ENCODE peak calls at places on chromosome 15, in six cellular contexts. R is Panc1, H is choroid plexus epithelial cell, I is nephron progenitor cell, V is osteoblast, D is PC-9. C is an unnamed sample.

GRCh38 chr15:94576889-94577533 is 345.6 kb downstream of the MCTP2 start:
- DNase-seq in D (peak; percentile 8), H (peak; percentile 11), I (no peak), V (peak; percentile 36), R (peak; percentile 33), C (peak; percentile 64)

GRCh38 chr15:57427367-57427821 is 51.1 kb downstream of the CGNL1 start:
- DNase-seq in H (peak; percentile 16), R (no peak), V (peak; percentile 55), D (no peak), I (no peak), C (no peak)

GRCh38 chr15:60704129-60704528 is 225.2 kb upstream of the ICE2 start:
- DNase-seq in D (no peak), R (no peak), V (no peak), H (no peak), I (no peak), C (no peak)

GRCh38 chr15:30991301-30992072 is at the start of gene MTMR10:
- DNase-seq in R (no peak), D (peak; percentile 78), H (peak; percentile 79), I (peak; percentile 75), V (peak; percentile 97), C (peak; percentile 85)

GRCh38 chr15:68819451-68820204 is 1.1 kb downstream of the ANP32A start:
- DNase-seq in I (peak; percentile 43), D (peak; percentile 36), V (peak; percentile 95), H (peak; percentile 67), R (no peak), C (peak; percentile 58)

GRCh38 chr15:99435761-99436346 is 129.9 kb upstream of the MEF2A start:
- DNase-seq in V (no peak), I (no peak), R (no peak), H (no peak), D (no peak), C (no peak)

GRCh38 chr15:27855137-27855536 is 244.0 kb downstream of the OCA2 start:
- DNase-seq in V (no peak), I (no peak), D (no peak), H (no peak), R (no peak), C (no peak)

GRCh38 chr15:89767411-89767915 is 8.7 kb upstream of the MESP2 start:
- DNase-seq in R (no peak), I (no peak), H (no peak), V (peak; percentile 65), D (peak; percentile 91), C (no peak)

GRCh38 chr15:43518073-43518761 is 809 bp downstream of the MAP1A start:
- DNase-seq in R (no peak), I (peak; percentile 40), H (peak; percentile 43), V (peak; percentile 91), D (no peak), C (peak; percentile 74)

GRCh38 chr15:92801412-92801773 is 98.7 kb upstream of the CHD2 start:
- DNase-seq in D (peak; percentile 67), V (peak; percentile 85), R (no peak), H (peak; percentile 77), I (no peak), C (no peak)

GRCh38 chr15:73022156-73022555 is 30.1 kb upstream of the NEO1 start:
- DNase-seq in H (peak; percentile 56), D (no peak), R (no peak), V (no peak), I (no peak), C (no peak)

GRCh38 chr15:43255376-43255775 is 11.4 kb downstream of the TGM5 start:
- DNase-seq in I (no peak), D (no peak), V (no peak), H (no peak), R (no peak), C (no peak)

GRCh38 chr15:77020348-77021087 is 25.6 kb downstream of the PSTPIP1 start:
- DNase-seq in H (no peak), D (no peak), R (no peak), I (no peak), V (peak; percentile 82), C (no peak)

GRCh38 chr15:92780816-92781215 is 119.3 kb upstream of the CHD2 start:
- DNase-seq in D (no peak), H (no peak), I (no peak), V (no peak), R (no peak), C (no peak)

GRCh38 chr15:76904461-76905012 is 603 bp downstream of the SCAPER start:
- DNase-seq in H (peak; percentile 23), V (no peak), I (no peak), D (peak; percentile 22), R (no peak), C (peak; percentile 60)

GRCh38 chr15:95875141-95875643 is 455.3 kb upstream of the NR2F2 start:
- DNase-seq in I (no peak), D (peak; percentile 63), V (no peak), H (peak; percentile 85), R (no peak), C (no peak)

GRCh38 chr15:40806672-40807027 is 239 bp upstream of the ZFYVE19 start:
- DNase-seq in V (no peak), R (no peak), D (no peak), I (no peak), H (no peak), C (no peak)

GRCh38 chr15:40807888-40808194 is 568 bp upstream of the DNAJC17 start:
- DNase-seq in I (no peak), D (no peak), R (no peak), V (no peak), H (no peak), C (no peak)

GRCh38 chr15:40803076-40803475 is 3.8 kb upstream of the ZFYVE19 start:
- DNase-seq in V (no peak), H (no peak), R (no peak), I (no peak), D (no peak), C (no peak)

GRCh38 chr15:40807028-40807887 is at the start of the genes DNAJC17 and ZFYVE19:
- DNase-seq in R (peak; percentile 90), H (peak; percentile 99), D (peak; percentile 93), I (peak; percentile 95), V (peak; percentile 99), C (peak; percentile 99)

GRCh38 chr15:40803688-40804087 is 3.2 kb upstream of the ZFYVE19 start:
- DNase-seq in R (no peak), H (no peak), V (no peak), I (no peak), D (no peak), C (no peak)
- TF ChIP-seq CTCF in R (no peak), H (no peak), V (no peak), I (no peak), D (no peak), C (peak; percentile 55)

GRCh38 chr15:78565951-78566774 is 843 bp downstream of the CHRNA5 start:
- DNase-seq in I (peak; percentile 26), R (peak; percentile 33), H (peak; percentile 20), V (peak; percentile 74), D (peak; percentile 35), C (no peak)
- TF ChIP-seq CTCF in I (no peak), R (no peak), H (peak; percentile 26), V (peak; percentile 33), D (peak; percentile 33), C (peak; percentile 8)

DNA sequence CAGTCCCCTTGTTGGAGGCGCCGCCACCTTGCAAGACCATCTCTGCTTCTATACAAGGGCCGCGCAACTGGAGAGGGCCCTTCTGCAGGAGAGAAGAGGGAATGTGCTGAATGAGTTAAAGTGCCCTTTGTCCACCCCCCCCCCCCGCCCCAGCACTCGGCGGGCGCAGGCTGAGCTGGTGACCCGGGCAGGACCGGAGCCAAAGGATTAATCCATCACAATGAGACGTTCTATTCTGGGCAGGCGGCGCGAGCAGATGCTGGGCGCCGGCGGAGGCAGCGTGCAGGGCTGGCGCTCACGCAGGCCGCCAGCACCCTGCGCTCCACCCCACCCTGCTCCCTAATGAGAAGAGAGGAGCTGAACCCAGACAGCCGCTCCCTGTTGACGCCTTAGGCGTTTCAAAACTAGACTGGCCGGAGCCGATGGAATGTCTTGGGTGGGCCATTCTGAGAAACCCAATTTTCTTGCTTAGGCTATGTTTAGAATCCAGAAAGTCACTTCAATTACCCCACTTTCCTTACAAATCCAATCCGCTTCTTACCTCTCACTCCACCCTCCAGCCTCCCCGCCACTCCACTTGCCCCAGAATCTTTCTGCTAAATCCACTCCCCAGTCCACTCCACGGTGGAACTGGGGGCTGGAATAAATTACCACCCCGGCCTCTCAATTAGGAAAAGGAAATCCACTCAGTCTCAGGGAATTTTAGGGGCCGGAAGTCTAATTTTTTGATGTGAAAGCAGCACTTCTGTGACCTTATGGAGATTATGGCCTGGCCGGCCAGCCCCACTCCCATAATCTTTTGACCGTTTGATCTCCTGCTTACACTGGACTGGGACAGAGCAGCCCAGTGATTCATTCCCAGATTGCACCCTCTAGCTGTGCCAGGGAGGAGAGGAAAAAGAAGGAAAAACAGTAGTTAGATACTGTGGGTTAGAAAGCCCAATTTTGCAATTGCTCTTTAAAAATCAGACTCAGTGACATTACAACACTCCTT is 32.7 kb downstream of the GJD2 start:
- DNase-seq in I (peak; percentile 64), D (peak; percentile 68), R (no peak), V (peak; percentile 82), H (peak; percentile 31), C (no peak)
- TF ChIP-seq CTCF in I (no peak), D (no peak), R (peak; percentile 18), V (no peak), H (peak; percentile 44), C (no peak)

GRCh38 chr15:53872410-53872809 is 105.8 kb upstream of the UNC13C start:
- DNase-seq in V (no peak), H (no peak), I (no peak), D (no peak), R (no peak), C (no peak)

GRCh38 chr15:53869806-53870073 is 108.5 kb upstream of the UNC13C start:
- DNase-seq in I (no peak), H (no peak), D (no peak), V (no peak), R (no peak), C (no peak)

GRCh38 chr15:53869044-53869805 is 109.0 kb upstream of the UNC13C start:
- DNase-seq in V (no peak), R (no peak), I (peak; percentile 12), H (no peak), D (no peak), C (no peak)
- TF ChIP-seq CTCF in V (no peak), R (peak; percentile 43), I (no peak), H (peak; percentile 6), D (peak; percentile 55), C (peak; percentile 49)

DNA sequence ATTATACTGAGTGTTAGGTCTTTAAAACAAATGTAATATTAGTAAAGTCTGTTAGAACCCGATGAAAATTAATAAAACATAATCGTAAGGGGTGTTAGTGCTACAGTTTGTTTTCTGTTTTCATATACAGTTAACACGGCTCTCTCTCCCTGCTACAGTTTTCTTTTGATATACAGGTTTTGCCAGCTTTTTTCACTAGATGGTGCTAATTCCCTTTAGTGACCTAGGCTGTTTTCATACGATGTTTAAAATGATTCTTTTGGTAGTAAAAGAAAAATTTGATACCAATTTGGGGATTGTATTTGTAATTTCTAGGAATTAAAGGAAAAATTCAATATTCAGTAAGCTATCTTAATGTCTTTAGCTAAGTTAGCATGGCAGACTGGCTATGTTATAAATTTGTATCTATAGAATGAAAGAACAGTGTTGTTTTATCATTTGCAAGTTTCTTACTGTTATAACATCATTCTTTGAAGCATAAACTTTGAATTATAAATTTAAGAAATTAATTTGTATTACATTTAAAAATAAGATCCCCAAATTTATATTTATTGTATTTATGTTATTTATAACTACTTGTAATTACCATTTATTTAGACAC is 11.5 kb downstream of the APH1B start:
- DNase-seq in D (no peak), H (peak; percentile 79), V (no peak), I (no peak), R (no peak), C (peak; percentile 59)
- TF ChIP-seq CTCF in D (peak; percentile 75), H (peak; percentile 65), V (peak; percentile 72), I (peak; percentile 69), R (peak; percentile 72), C (peak; percentile 94)